ENCODE peak calls at places on chromosomes 11 and 22, in eight cellular contexts. V is GM23338, G is endothelial cell of umbilical vein, S is HCT116, X is K562, F is HepG2, N is H1, B is GM12878. M is an unnamed sample.

GRCh38 chr11:4095509-4096230 is 1.1 kb downstream of the RRM1 start:
- DNase-seq in V (no peak), G (peak), S (no peak), X (peak), F (peak), N (no peak), B (no peak), M (no peak)

GRCh38 chr22:25365491-25366261 is 146.2 kb downstream of the CRYBB2 start:
- DNase-seq in V (no peak), G (peak), S (no peak), X (no peak), F (no peak), N (no peak), B (no peak), M (no peak)

GRCh38 chr22:42185915-42186439 is 55.4 kb upstream of the CYP2D6 start:
- DNase-seq in V (no peak), G (no peak), S (no peak), X (no peak), F (no peak), N (no peak), B (no peak), M (no peak)

GRCh38 chr11:106173291-106173690 is 95.8 kb downstream of the AASDHPPT start:
- DNase-seq in V (no peak), G (no peak), S (no peak), X (no peak), F (no peak), N (no peak), B (no peak), M (no peak)

GRCh38 chr11:47282462-47282861 is 12.5 kb downstream of the MADD start:
- DNase-seq in V (no peak), G (no peak), S (no peak), X (no peak), F (no peak), N (no peak), B (no peak), M (no peak)

GRCh38 chr11:108568183-108568858 is 25.2 kb downstream of the EXPH5 start:
- DNase-seq in V (no peak), G (no peak), S (no peak), X (no peak), F (no peak), N (peak), B (no peak), M (no peak)

GRCh38 chr11:95570845-95571244 is 218.7 kb downstream of the FAM76B start:
- DNase-seq in V (no peak), G (no peak), S (no peak), X (no peak), F (no peak), N (no peak), B (no peak), M (no peak)

GRCh38 chr22:48112687-48113521 is 1350.5 kb downstream of the TBC1D22A start:
- DNase-seq in V (no peak), G (no peak), S (no peak), X (no peak), F (no peak), N (no peak), B (no peak), M (no peak)

GRCh38 chr11:45095691-45096010 is 50.8 kb upstream of the PRDM11 start:
- DNase-seq in V (no peak), G (no peak), S (no peak), X (no peak), F (no peak), N (peak), B (no peak), M (no peak)

GRCh38 chr11:2709429-2709828 is 9.6 kb upstream of the KCNQ1OT1 start:
- DNase-seq in V (no peak), G (no peak), S (no peak), X (no peak), F (no peak), N (no peak), B (no peak), M (no peak)
- TF ChIP-seq POLR2AphosphoS5 in V (no peak), G (no peak), S (no peak), X (no peak), F (no peak), N (no peak), B (no peak), M (no peak)

GRCh38 chr11:72642815-72643511 is 31.3 kb downstream of the PDE2A start:
- DNase-seq in V (peak), G (peak), S (peak), X (peak), F (no peak), N (peak), B (no peak), M (no peak)
- H3K4me3 ChIP-seq in V (peak), G (no peak), S (peak), X (peak), F (peak), N (peak), B (no peak), M (peak)

GRCh38 chr11:12540075-12540685 is 134.0 kb upstream of the TEAD1 start:
- DNase-seq in V (peak), G (no peak), S (peak), X (no peak), F (no peak), N (no peak), B (no peak), M (no peak)
- TF ChIP-seq EZH2 in V (no peak), G (no peak), S (no peak), X (no peak), F (no peak), N (no peak), B (no peak), M (no peak)

GRCh38 chr11:76523147-76523546 is 78.3 kb downstream of the EMSY start:
- DNase-seq in V (no peak), G (no peak), S (no peak), X (no peak), F (peak), N (no peak), B (no peak), M (no peak)

GRCh38 chr11:76523786-76524436 is 79.1 kb downstream of the EMSY start:
- DNase-seq in V (no peak), G (no peak), S (no peak), X (no peak), F (peak), N (no peak), B (no peak), M (no peak)

GRCh38 chr11:76524461-76524860 is 79.6 kb downstream of the EMSY start:
- DNase-seq in V (no peak), G (no peak), S (peak), X (peak), F (peak), N (no peak), B (no peak), M (no peak)

GRCh38 chr11:76526878-76527277 is 82.1 kb downstream of the EMSY start:
- DNase-seq in V (no peak), G (no peak), S (no peak), X (no peak), F (peak), N (no peak), B (no peak), M (no peak)

GRCh38 chr11:76524919-76525318 is 80.1 kb downstream of the EMSY start:
- DNase-seq in V (no peak), G (no peak), S (peak), X (no peak), F (peak), N (no peak), B (no peak), M (no peak)
- TF ChIP-seq POLR2AphosphoS5 in V (no peak), G (no peak), S (no peak), X (no peak), F (no peak), N (no peak), B (no peak), M (no peak)

GRCh38 chr11:123477205-123477907 is 47.3 kb downstream of the GRAMD1B start:
- DNase-seq in V (no peak), G (no peak), S (no peak), X (no peak), F (no peak), N (no peak), B (no peak), M (no peak)

GRCh38 chr11:123478352-123478986 is 48.4 kb downstream of the GRAMD1B start:
- DNase-seq in V (peak), G (peak), S (peak), X (peak), F (peak), N (no peak), B (peak), M (peak)

GRCh38 chr11:123481647-123482046 is 51.6 kb downstream of the GRAMD1B start:
- DNase-seq in V (no peak), G (no peak), S (no peak), X (no peak), F (no peak), N (no peak), B (no peak), M (no peak)

GRCh38 chr11:123480290-123480815 is 50.3 kb downstream of the GRAMD1B start:
- DNase-seq in V (no peak), G (no peak), S (no peak), X (no peak), F (no peak), N (no peak), B (no peak), M (no peak)

GRCh38 chr11:123479048-123479837 is 49.2 kb downstream of the GRAMD1B start:
- DNase-seq in V (no peak), G (no peak), S (no peak), X (no peak), F (no peak), N (no peak), B (peak), M (no peak)
- H3K4me3 ChIP-seq in V (no peak), G (no peak), S (no peak), X (no peak), F (no peak), N (no peak), B (peak), M (no peak)